ENCODE peak calls at places on chromosomes 12 and 14, in four cellular contexts. One of them, this sample, is unnamed.

GRCh38 chr12:88258396-88258795 is 116.3 kb downstream of the TMTC3 start:
- DNase-seq in NB4: no peak
- DNase-seq in A549: no peak
- DNase-seq in heart left ventricle: no peak
- DNase-seq in this sample: no peak

GRCh38 chr14:92676031-92676430 is 72.4 kb downstream of the LGMN start:
- DNase-seq in NB4: peak
- DNase-seq in A549: no peak
- DNase-seq in heart left ventricle: no peak
- DNase-seq in this sample: no peak

GRCh38 chr12:93348568-93349435 is 28.9 kb upstream of the NUDT4 start:
- DNase-seq in NB4: no peak
- DNase-seq in A549: no peak
- DNase-seq in heart left ventricle: no peak
- DNase-seq in this sample: no peak

GRCh38 chr14:56339855-56340701 is 221.9 kb downstream of the PELI2 start:
- DNase-seq in NB4: peak
- DNase-seq in A549: peak
- DNase-seq in heart left ventricle: peak
- DNase-seq in this sample: peak

GRCh38 chr14:22390824-22391461 is 198.1 kb downstream of the DAD1 start:
- DNase-seq in NB4: no peak
- DNase-seq in A549: peak
- DNase-seq in heart left ventricle: no peak
- DNase-seq in this sample: no peak

GRCh38 chr14:94447986-94448808 is 4.4 kb downstream of the SERPINA11 start:
- DNase-seq in NB4: no peak
- DNase-seq in A549: no peak
- DNase-seq in heart left ventricle: no peak
- DNase-seq in this sample: peak

GRCh38 chr12:89051065-89051677 is 301.1 kb downstream of the DUSP6 start:
- DNase-seq in NB4: peak
- DNase-seq in A549: peak
- DNase-seq in heart left ventricle: no peak
- DNase-seq in this sample: no peak

GRCh38 chr14:82642425-82642824 is 1108.8 kb upstream of the SEL1L start:
- DNase-seq in NB4: no peak
- DNase-seq in A549: peak
- DNase-seq in heart left ventricle: no peak
- DNase-seq in this sample: peak

GRCh38 chr14:59483360-59483759 is 848 bp downstream of the L3HYPDH start:
- DNase-seq in NB4: no peak
- DNase-seq in A549: peak
- DNase-seq in heart left ventricle: no peak
- DNase-seq in this sample: no peak

GRCh38 chr12:105336411-105336810 is 5.9 kb downstream of the C12orf75 start:
- DNase-seq in NB4: peak
- DNase-seq in A549: no peak
- DNase-seq in heart left ventricle: no peak
- DNase-seq in this sample: no peak

GRCh38 chr14:100383727-100384158 is 60.6 kb downstream of the SLC25A47 start:
- DNase-seq in NB4: peak
- DNase-seq in A549: peak
- DNase-seq in heart left ventricle: peak
- DNase-seq in this sample: peak

GRCh38 chr14:68951051-68951797 is 27.9 kb downstream of the ACTN1 start:
- DNase-seq in NB4: peak
- DNase-seq in A549: peak
- DNase-seq in heart left ventricle: peak
- DNase-seq in this sample: no peak

GRCh38 chr14:50943261-50943942 is 881 bp downstream of the PYGL start:
- DNase-seq in NB4: peak
- DNase-seq in A549: peak
- DNase-seq in heart left ventricle: peak
- DNase-seq in this sample: peak

GRCh38 chr14:104603623-104604401 is 760 bp downstream of the TMEM179 start:
- DNase-seq in NB4: no peak
- DNase-seq in A549: no peak
- DNase-seq in heart left ventricle: no peak
- DNase-seq in this sample: peak

GRCh38 chr14:104291123-104292000 is 153.0 kb downstream of the KIF26A start:
- DNase-seq in NB4: no peak
- DNase-seq in A549: no peak
- DNase-seq in heart left ventricle: peak
- DNase-seq in this sample: peak

GRCh38 chr12:27177716-27178115 is 66.4 kb upstream of the STK38L start:
- DNase-seq in NB4: peak
- DNase-seq in A549: no peak
- DNase-seq in heart left ventricle: no peak
- DNase-seq in this sample: no peak

GRCh38 chr14:77862154-77862783 is 62.4 kb downstream of the ADCK1 start:
- DNase-seq in NB4: peak
- DNase-seq in A549: peak
- DNase-seq in heart left ventricle: peak
- DNase-seq in this sample: peak

GRCh38 chr12:11661491-11662085 is 12.1 kb downstream of the ETV6 start:
- DNase-seq in NB4: no peak
- DNase-seq in A549: no peak
- DNase-seq in heart left ventricle: no peak
- DNase-seq in this sample: no peak

GRCh38 chr12:13173537-13173936 is 23.0 kb upstream of the EMP1 start:
- DNase-seq in NB4: peak
- DNase-seq in A549: no peak
- DNase-seq in heart left ventricle: peak
- DNase-seq in this sample: no peak

GRCh38 chr12:31362759-31363415 is 36.9 kb upstream of the SINHCAF start:
- DNase-seq in NB4: peak
- DNase-seq in A549: no peak
- DNase-seq in heart left ventricle: no peak
- DNase-seq in this sample: no peak

GRCh38 chr12:116969615-116970575 is 59.1 kb downstream of the FBXW8 start:
- DNase-seq in NB4: no peak
- DNase-seq in A549: no peak
- DNase-seq in heart left ventricle: peak
- DNase-seq in this sample: no peak

GRCh38 chr14:103657466-103657865 is 28.5 kb downstream of the KLC1 start:
- DNase-seq in NB4: peak
- DNase-seq in A549: no peak
- DNase-seq in heart left ventricle: peak
- DNase-seq in this sample: no peak

GRCh38 chr12:39586811-39587210 is 32.8 kb downstream of the ABCD2 start:
- DNase-seq in NB4: no peak
- DNase-seq in A549: no peak
- DNase-seq in heart left ventricle: no peak
- DNase-seq in this sample: no peak

GRCh38 chr12:76764856-76765255 is 941 bp downstream of the ZDHHC17 start:
- DNase-seq in NB4: peak
- DNase-seq in A549: no peak
- DNase-seq in heart left ventricle: no peak
- DNase-seq in this sample: no peak

GRCh38 chr14:56952766-56953473 is 142.6 kb upstream of the OTX2 start:
- DNase-seq in NB4: no peak
- DNase-seq in A549: no peak
- DNase-seq in heart left ventricle: no peak
- DNase-seq in this sample: no peak

GRCh38 chr14:55938249-55938791 is 179.9 kb upstream of the PELI2 start:
- DNase-seq in NB4: no peak
- DNase-seq in A549: no peak
- DNase-seq in heart left ventricle: peak
- DNase-seq in this sample: no peak

GRCh38 chr12:63419119-63419518 is 249.2 kb downstream of the DPY19L2 start:
- DNase-seq in NB4: no peak
- DNase-seq in A549: no peak
- DNase-seq in heart left ventricle: no peak
- DNase-seq in this sample: no peak

GRCh38 chr14:58607571-58608317 is 30.0 kb upstream of the DACT1 start:
- DNase-seq in NB4: no peak
- DNase-seq in A549: no peak
- DNase-seq in heart left ventricle: no peak
- DNase-seq in this sample: no peak

GRCh38 chr12:39440781-39441180 is 2.1 kb downstream of the KIF21A start:
- DNase-seq in NB4: no peak
- DNase-seq in A549: no peak
- DNase-seq in heart left ventricle: no peak
- DNase-seq in this sample: no peak

GRCh38 chr12:21526721-21527345 is 737 bp downstream of the SPX start:
- DNase-seq in NB4: no peak
- DNase-seq in A549: no peak
- DNase-seq in heart left ventricle: no peak
- DNase-seq in this sample: no peak

GRCh38 chr12:21526053-21526452 is at the start of gene SPX:
- DNase-seq in NB4: peak
- DNase-seq in A549: peak
- DNase-seq in heart left ventricle: no peak
- DNase-seq in this sample: no peak

GRCh38 chr12:21528953-21529352 is 2.9 kb downstream of the SPX start:
- DNase-seq in NB4: no peak
- DNase-seq in A549: no peak
- DNase-seq in heart left ventricle: no peak
- DNase-seq in this sample: no peak

GRCh38 chr12:21529456-21529855 is 3.4 kb downstream of the SPX start:
- DNase-seq in NB4: no peak
- DNase-seq in A549: no peak
- DNase-seq in heart left ventricle: no peak
- DNase-seq in this sample: no peak

GRCh38 chr12:21527451-21528180 is 1.5 kb downstream of the SPX start:
- DNase-seq in NB4: peak
- DNase-seq in A549: peak
- DNase-seq in heart left ventricle: peak
- DNase-seq in this sample: peak
- TF ChIP-seq POLR2A in NB4: no peak
- TF ChIP-seq POLR2A in A549: peak
- TF ChIP-seq POLR2A in heart left ventricle: no peak
- TF ChIP-seq POLR2A in this sample: peak

GRCh38 chr14:53963491-53964227 is 7.0 kb upstream of the BMP4 start:
- DNase-seq in NB4: no peak
- DNase-seq in A549: no peak
- DNase-seq in heart left ventricle: peak
- DNase-seq in this sample: peak
- H3K4me3 ChIP-seq in NB4: no peak
- H3K4me3 ChIP-seq in A549: peak
- H3K4me3 ChIP-seq in heart left ventricle: peak
- H3K4me3 ChIP-seq in this sample: peak

GRCh38 chr12:1575799-1576401 is 18.5 kb downstream of the FBXL14 start:
- DNase-seq in NB4: peak
- DNase-seq in A549: no peak
- DNase-seq in heart left ventricle: no peak
- DNase-seq in this sample: no peak
- TF ChIP-seq POLR2A in NB4: no peak
- TF ChIP-seq POLR2A in A549: no peak
- TF ChIP-seq POLR2A in heart left ventricle: no peak
- TF ChIP-seq POLR2A in this sample: no peak

GRCh38 chr12:26100966-26101744 is 23.7 kb downstream of the BHLHE41 start:
- DNase-seq in NB4: no peak
- DNase-seq in A549: no peak
- DNase-seq in heart left ventricle: no peak
- DNase-seq in this sample: no peak
- H3K4me3 ChIP-seq in NB4: no peak
- H3K4me3 ChIP-seq in A549: no peak
- H3K4me3 ChIP-seq in heart left ventricle: no peak
- H3K4me3 ChIP-seq in this sample: no peak

GRCh38 chr12:128794661-128795529 is 28.9 kb downstream of the SLC15A4 start:
- DNase-seq in NB4: no peak
- DNase-seq in A549: no peak
- DNase-seq in heart left ventricle: no peak
- DNase-seq in this sample: no peak
- TF ChIP-seq POLR2A in NB4: no peak
- TF ChIP-seq POLR2A in A549: no peak
- TF ChIP-seq POLR2A in heart left ventricle: no peak
- TF ChIP-seq POLR2A in this sample: no peak

GRCh38 chr12:50506753-50507473 is 2.1 kb downstream of the DIP2B start:
- DNase-seq in NB4: no peak
- DNase-seq in A549: no peak
- DNase-seq in heart left ventricle: no peak
- DNase-seq in this sample: no peak
- H3K4me3 ChIP-seq in NB4: peak
- H3K4me3 ChIP-seq in A549: no peak
- H3K4me3 ChIP-seq in heart left ventricle: peak
- H3K4me3 ChIP-seq in this sample: peak

DNA sequence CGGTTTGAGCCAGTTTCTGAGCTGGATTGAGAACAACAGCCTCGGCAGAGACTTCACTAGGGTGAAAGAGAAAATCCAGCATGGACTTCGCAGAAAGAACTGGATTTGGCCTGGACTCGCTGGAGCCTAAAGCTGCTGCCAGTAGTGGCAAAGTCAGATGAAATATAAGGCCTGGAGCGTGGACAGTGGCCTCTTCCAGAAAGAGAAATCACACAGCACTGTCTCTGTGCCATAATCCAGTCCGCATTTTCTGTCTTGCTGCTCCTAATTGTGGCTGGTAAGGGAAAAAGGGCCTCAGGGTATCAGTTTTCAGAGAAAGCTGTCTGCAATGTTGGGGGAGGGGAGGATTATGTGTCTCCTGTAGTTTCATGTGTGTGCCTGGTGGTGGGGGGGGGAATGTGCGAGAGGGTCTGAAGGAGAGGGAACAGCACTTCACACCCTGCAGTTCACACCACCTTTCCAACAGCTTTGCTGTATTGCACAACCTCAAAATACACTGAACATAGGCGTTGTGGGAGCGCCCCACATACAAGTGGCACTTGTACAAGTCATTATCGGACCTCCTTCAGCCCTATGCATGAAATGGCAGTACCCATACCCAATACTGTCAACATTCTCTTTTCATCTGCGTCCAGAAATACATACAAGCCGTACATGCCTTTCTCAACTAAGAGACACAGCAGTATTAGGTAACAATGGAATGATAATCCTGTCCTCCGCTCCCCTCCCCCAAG is 107.6 kb upstream of the ATF7IP start:
- DNase-seq in NB4: peak
- DNase-seq in A549: peak
- DNase-seq in heart left ventricle: peak
- DNase-seq in this sample: peak
- TF ChIP-seq POLR2A in NB4: no peak
- TF ChIP-seq POLR2A in A549: no peak
- TF ChIP-seq POLR2A in heart left ventricle: no peak
- TF ChIP-seq POLR2A in this sample: peak

DNA sequence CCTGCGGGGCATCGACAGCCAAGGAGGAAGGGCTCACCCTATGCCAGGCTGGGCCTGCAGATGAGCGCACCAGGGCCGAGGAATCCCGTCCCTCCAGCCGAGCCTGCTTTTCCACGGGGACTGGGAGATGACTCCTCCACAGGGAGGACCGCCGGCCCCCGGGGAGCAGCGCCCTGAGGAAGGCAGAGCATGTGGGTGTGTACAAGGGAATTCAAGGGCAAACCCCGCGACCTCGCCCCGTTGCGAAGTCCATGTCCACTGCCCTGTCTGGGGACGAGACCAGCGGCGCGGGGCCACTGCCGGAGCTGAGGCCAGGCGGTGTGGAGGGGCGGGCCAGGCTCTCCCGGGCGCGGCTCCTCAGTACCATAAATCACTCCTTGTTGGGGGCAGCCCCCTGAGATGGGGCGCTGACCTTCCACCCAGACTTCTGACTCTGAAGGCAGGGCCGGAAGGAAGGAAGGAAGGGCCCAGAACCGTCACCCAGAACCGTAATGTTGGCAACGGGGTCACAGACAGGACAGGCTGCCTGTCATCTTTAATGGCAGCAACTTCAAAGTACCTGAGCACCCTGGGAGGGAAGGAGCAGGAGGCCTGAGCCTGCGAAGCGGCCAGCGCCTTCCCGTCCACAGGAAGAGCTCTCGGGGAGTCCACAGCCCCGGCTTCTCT is 52.6 kb downstream of the RNF34 start:
- DNase-seq in NB4: no peak
- DNase-seq in A549: no peak
- DNase-seq in heart left ventricle: no peak
- DNase-seq in this sample: peak
- H3K4me3 ChIP-seq in NB4: no peak
- H3K4me3 ChIP-seq in A549: no peak
- H3K4me3 ChIP-seq in heart left ventricle: no peak
- H3K4me3 ChIP-seq in this sample: no peak

This sample was measured in right lobe of liver.